ENCODE peak calls at places on chromosomes 13 and 19, in eight cellular contexts. C is T47D; Q is stimulated activated CD8-positive, alpha-beta memory T cell treated with anti-CD3 and anti-CD28 coated beads, Interleukin-4, amount 100 ng/mL, for 1 hour; E is fibroblast of pulmonary artery; D is T-helper 17 cell; F is A549; U is NCI-H774; Y is AG09319. B is an unnamed sample.

GRCh38 chr19:12485571-12485970 is 955 bp upstream of the ZNF709 start:
- DNase-seq in C (no peak), Q (no peak), E (no peak), D (no peak), F (no peak), U (no peak), Y (no peak), B (no peak)

GRCh38 chr19:1132625-1133383 is 29.0 kb downstream of the GPX4 start:
- DNase-seq in C (no peak), Q (no peak), E (no peak), D (no peak), F (no peak), U (no peak), Y (no peak), B (no peak)

GRCh38 chr13:91286317-91286716 is 61.2 kb upstream of the MIR17HG start:
- DNase-seq in C (peak; percentile 2), Q (no peak), E (no peak), D (no peak), F (no peak), U (no peak), Y (no peak), B (no peak)

GRCh38 chr13:113959198-113959597 is 14.7 kb downstream of the C13orf46 start:
- DNase-seq in C (peak; percentile 39), Q (no peak), E (no peak), D (no peak), F (no peak), U (no peak), Y (no peak), B (no peak)

GRCh38 chr13:21435710-21436151 is 23.4 kb downstream of the ZDHHC20 start:
- DNase-seq in C (peak; percentile 12), Q (peak; percentile 36), E (peak; percentile 84), D (no peak), F (peak; percentile 22), U (no peak), Y (peak; percentile 65), B (no peak)

GRCh38 chr19:14475251-14476073 is at the start of gene PTGER1:
- DNase-seq in C (no peak), Q (no peak), E (no peak), D (no peak), F (no peak), U (no peak), Y (no peak), B (peak; percentile 79)

GRCh38 chr19:1526979-1527649 is 3.2 kb downstream of the PLK5 start:
- DNase-seq in C (no peak), Q (no peak), E (no peak), D (no peak), F (no peak), U (no peak), Y (no peak), B (no peak)

GRCh38 chr13:94412870-94413269 is 66.6 kb downstream of the DCT start:
- DNase-seq in C (no peak), Q (no peak), E (no peak), D (no peak), F (no peak), U (no peak), Y (no peak), B (no peak)

B was measured in 8988T.